ENCODE peak calls at places on chromosome 9, in ten cellular contexts. W, V, C, G, J, T, P, U, M and L are unnamed samples.

GRCh38 chr9:14315754-14316573 is 2.0 kb upstream of the NFIB start:
- DNase-seq in C (peak; percentile 76), U (peak; percentile 31), G (peak; percentile 74), W (no peak), V (no peak), J (no peak), P (peak; percentile 76), T (peak; percentile 68), M (peak; percentile 88), L (peak; percentile 29)

GRCh38 chr9:134556531-134557068 is 85.0 kb upstream of the COL5A1 start:
- DNase-seq in V (no peak), J (no peak), T (peak; percentile 18), G (no peak), W (no peak), M (no peak), P (peak; percentile 64), U (peak; percentile 71), C (no peak), L (no peak)

GRCh38 chr9:899440-900184 is 58.1 kb downstream of the DMRT1 start:
- DNase-seq in W (no peak), J (no peak), T (no peak), C (no peak), G (no peak), U (peak; percentile 21), M (peak; percentile 26), P (no peak), V (peak; percentile 36), L (peak; percentile 30)

GRCh38 chr9:129697111-129697955 is 31.9 kb downstream of the PRRX2 start:
- DNase-seq in V (no peak), C (peak; percentile 44), T (peak; percentile 66), P (peak; percentile 81), J (no peak), W (no peak), G (peak; percentile 87), U (peak; percentile 87), M (peak; percentile 47), L (no peak)

GRCh38 chr9:8156336-8156735 is 356.8 kb upstream of the DMAC1 start:
- DNase-seq in U (no peak), P (no peak), T (no peak), M (no peak), V (no peak), C (no peak), J (no peak), W (no peak), G (no peak), L (no peak)

GRCh38 chr9:97313243-97313642 is 5.8 kb downstream of the CCDC180 start:
- DNase-seq in G (no peak), J (no peak), V (no peak), M (no peak), U (no peak), P (no peak), T (no peak), W (no peak), C (no peak), L (no peak)

GRCh38 chr9:38737246-38737645 is 17.3 kb upstream of the FAM240B start:
- DNase-seq in W (no peak), M (no peak), G (no peak), U (no peak), J (no peak), P (no peak), C (no peak), V (no peak), T (no peak), L (no peak)

GRCh38 chr9:134243778-134244467 is 79.6 kb upstream of the RNU6ATAC start:
- DNase-seq in J (no peak), W (no peak), V (peak; percentile 42), P (peak; percentile 47), U (no peak), G (peak; percentile 59), C (no peak), T (no peak), M (no peak), L (no peak)

GRCh38 chr9:137323531-137324331 is 21.7 kb upstream of the NRARP start:
- DNase-seq in G (peak; percentile 58), C (no peak), V (no peak), P (no peak), T (no peak), J (no peak), U (no peak), M (no peak), W (no peak), L (no peak)

GRCh38 chr9:131406567-131407436 is 12.9 kb downstream of the PRRC2B start:
- DNase-seq in T (no peak), J (no peak), G (no peak), C (no peak), U (no peak), P (no peak), W (no peak), V (no peak), M (no peak), L (peak; percentile 65)

GRCh38 chr9:112203536-112203935 is 28.4 kb upstream of the SUSD1 start:
- DNase-seq in W (no peak), U (no peak), M (no peak), J (peak; percentile 25), V (no peak), T (no peak), P (no peak), C (no peak), G (no peak), L (no peak)

GRCh38 chr9:131482343-131483006 is 20.2 kb upstream of the POMT1 start:
- DNase-seq in C (no peak), J (no peak), M (no peak), U (no peak), V (no peak), G (peak; percentile 40), T (no peak), P (no peak), W (no peak), L (no peak)

GRCh38 chr9:86093788-86094555 is 5.4 kb downstream of the GOLM1 start:
- DNase-seq in J (no peak), T (no peak), P (peak; percentile 85), W (no peak), U (peak; percentile 89), V (peak; percentile 17), G (no peak), C (peak; percentile 98), M (peak; percentile 37), L (peak; percentile 95)

GRCh38 chr9:20994486-20994885 is 37.0 kb downstream of the HACD4 start:
- DNase-seq in J (no peak), U (no peak), V (no peak), P (no peak), C (no peak), M (no peak), T (no peak), W (no peak), G (no peak), L (no peak)

GRCh38 chr9:36320457-36320856 is 62.2 kb upstream of the GNE start:
- DNase-seq in W (no peak), M (no peak), G (no peak), J (peak; percentile 36), U (peak; percentile 52), V (no peak), P (no peak), T (no peak), C (peak; percentile 83), L (no peak)

GRCh38 chr9:127360829-127361228 is 36.1 kb upstream of the SLC2A8 start:
- DNase-seq in T (no peak), U (peak; percentile 33), W (no peak), P (no peak), G (no peak), J (peak; percentile 25), M (peak; percentile 89), V (no peak), C (peak; percentile 38), L (peak; percentile 9)

DNA sequence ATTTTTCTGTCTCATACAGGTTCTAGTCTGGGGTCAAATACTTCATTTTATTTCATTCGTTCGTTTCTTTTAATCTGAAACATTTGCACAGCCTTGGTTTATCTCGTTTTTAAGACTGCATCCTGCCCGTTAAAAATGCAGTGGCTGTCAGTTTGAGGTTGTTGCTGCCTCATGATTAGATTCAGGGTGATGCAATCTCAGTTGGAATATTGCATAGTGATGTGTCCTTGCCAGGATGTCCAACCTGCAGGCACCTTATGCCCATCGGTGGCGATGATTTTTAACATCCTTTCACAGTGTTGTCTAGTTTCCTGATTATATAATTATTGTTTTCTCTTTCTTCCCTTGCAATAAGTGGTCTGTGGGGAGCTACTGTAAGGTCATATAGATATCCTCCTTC is 45.1 kb downstream of the SH3GL2 start:
- DNase-seq in J (no peak), T (no peak), W (no peak), M (no peak), G (no peak), P (no peak), V (no peak), U (no peak), C (no peak), L (no peak)
- H3K27ac ChIP-seq in J (no peak overlapping the region), T (no peak overlapping the region), W (no peak overlapping the region), M (no peak overlapping the region), G (no peak overlapping the region), P (no peak overlapping the region), V (no peak overlapping the region), U (no peak overlapping the region), C (no peak overlapping the region), L (no peak overlapping the region)

GRCh38 chr9:113851860-113852259 is 24.2 kb upstream of the ZNF618 start:
- DNase-seq in T (no peak), M (no peak), V (no peak), W (no peak), G (no peak), U (no peak), J (no peak), P (no peak), C (no peak), L (no peak)
- H3K27ac ChIP-seq in T (no peak overlapping the region), M (no peak overlapping the region), V (no peak overlapping the region), W (no peak overlapping the region), G (no peak overlapping the region), U (no peak overlapping the region), J (no peak overlapping the region), P (no peak overlapping the region), C (no peak overlapping the region), L (no peak overlapping the region)

DNA sequence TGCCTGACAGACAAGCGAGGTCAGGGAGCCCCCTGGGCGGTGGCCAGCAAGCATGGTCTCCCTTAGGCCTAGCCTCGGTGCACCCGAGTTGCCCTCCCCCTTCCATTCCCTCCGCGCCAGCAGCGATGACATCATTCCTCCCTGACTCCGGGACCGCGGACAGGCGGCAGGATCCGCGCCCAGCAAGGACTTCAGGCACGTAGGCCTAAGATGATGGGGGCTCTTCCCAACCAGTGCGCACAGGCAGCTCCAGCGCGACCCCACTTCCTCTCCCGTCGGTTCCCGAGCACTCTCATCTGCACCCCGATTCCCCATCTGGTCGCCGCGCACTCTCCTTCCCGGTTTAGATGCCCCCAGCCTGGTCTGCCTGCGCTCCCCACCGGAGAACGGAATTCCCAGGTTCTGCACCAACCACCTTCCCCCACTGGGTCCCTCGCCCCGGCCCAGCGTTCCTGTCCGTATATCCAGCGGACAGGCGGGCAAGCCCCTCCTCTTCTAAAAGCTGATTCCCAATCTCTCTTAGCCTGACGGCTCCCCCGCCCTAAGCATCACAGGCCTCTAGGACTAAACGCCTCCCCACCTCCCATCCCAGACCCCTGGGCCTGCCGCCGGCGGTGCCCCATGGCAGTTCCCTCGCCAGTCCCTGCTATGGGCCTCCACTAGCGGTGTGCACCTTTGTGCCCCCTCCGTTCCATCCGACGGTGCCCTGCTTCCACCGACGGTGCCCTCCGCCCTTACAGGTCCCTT is 931 bp downstream of the FAM219A start:
- DNase-seq in J (no peak), P (peak; percentile 88), V (no peak), G (peak; percentile 93), T (peak; percentile 80), W (peak; percentile 54), M (peak; percentile 86), C (peak; percentile 62), U (peak; percentile 84), L (peak; percentile 39)
- H3K27ac ChIP-seq in J (peak overlapping the region; percentile 29), P (peak overlapping the region; percentile 61), V (no peak overlapping the region), G (peak overlapping the region; percentile 62), T (peak overlapping the region; percentile 48), W (peak overlapping the region; percentile 47), M (no peak overlapping the region), C (peak overlapping the region; percentile 84), U (peak overlapping the region; percentile 53), L (no peak overlapping the region)

GRCh38 chr9:76610009-76610352 is 151.0 kb downstream of the GCNT1 start:
- DNase-seq in G (peak; percentile 90), C (no peak), U (peak; percentile 69), T (no peak), M (no peak), J (no peak), P (peak; percentile 82), W (no peak), V (no peak), L (peak; percentile 85)
- H3K27ac ChIP-seq in G (no peak overlapping the region), C (no peak overlapping the region), U (peak overlapping the region; percentile 69), T (no peak overlapping the region), M (no peak overlapping the region), J (no peak overlapping the region), P (no peak overlapping the region), W (no peak overlapping the region), V (no peak overlapping the region), L (peak overlapping the region; percentile 54)